ENCODE peak calls at places on chromosome 4, in four cellular contexts. One of them, this sample, is unnamed. For H3K27me3 and H3K36me3, the result is how much of the 10 kb centered on the place peaks cover.

GRCh38 chr4:122539861-122540465 is 80.9 kb downstream of the IL21 start:
- DNase-seq in stomach: no peak
- DNase-seq in ascending aorta: no peak
- DNase-seq in CD8-positive, alpha-beta T cell: no peak
- DNase-seq in this sample: peak

GRCh38 chr4:173399016-173399415 is at the start of gene SCRG1:
- DNase-seq in stomach: no peak
- DNase-seq in ascending aorta: no peak
- DNase-seq in CD8-positive, alpha-beta T cell: no peak
- DNase-seq in this sample: no peak

GRCh38 chr4:60723796-60724195 is 476.3 kb upstream of the ADGRL3 start:
- DNase-seq in ascending aorta: no peak
- DNase-seq in CD8-positive, alpha-beta T cell: no peak
- DNase-seq in stomach: no peak
- DNase-seq in this sample: no peak

GRCh38 chr4:101291198-101291597 is 56.1 kb downstream of the PPP3CA start:
- DNase-seq in stomach: no peak
- DNase-seq in ascending aorta: no peak
- DNase-seq in CD8-positive, alpha-beta T cell: no peak
- DNase-seq in this sample: no peak

GRCh38 chr4:74665346-74665745 is 129.0 kb downstream of the BTC start:
- DNase-seq in ascending aorta: no peak
- DNase-seq in CD8-positive, alpha-beta T cell: no peak
- DNase-seq in stomach: no peak
- DNase-seq in this sample: peak

GRCh38 chr4:174553828-174554227 is 31.5 kb upstream of the HPGD start:
- DNase-seq in ascending aorta: no peak
- DNase-seq in CD8-positive, alpha-beta T cell: no peak
- DNase-seq in stomach: no peak
- DNase-seq in this sample: peak

GRCh38 chr4:34733185-34733916 is 1511.0 kb downstream of the ARAP2 start:
- DNase-seq in CD8-positive, alpha-beta T cell: no peak
- DNase-seq in ascending aorta: no peak
- DNase-seq in stomach: no peak
- DNase-seq in this sample: no peak

GRCh38 chr4:144648042-144648441 is 2.1 kb downstream of the HHIP start:
- DNase-seq in ascending aorta: no peak
- DNase-seq in stomach: no peak
- DNase-seq in CD8-positive, alpha-beta T cell: no peak
- DNase-seq in this sample: no peak

DNA sequence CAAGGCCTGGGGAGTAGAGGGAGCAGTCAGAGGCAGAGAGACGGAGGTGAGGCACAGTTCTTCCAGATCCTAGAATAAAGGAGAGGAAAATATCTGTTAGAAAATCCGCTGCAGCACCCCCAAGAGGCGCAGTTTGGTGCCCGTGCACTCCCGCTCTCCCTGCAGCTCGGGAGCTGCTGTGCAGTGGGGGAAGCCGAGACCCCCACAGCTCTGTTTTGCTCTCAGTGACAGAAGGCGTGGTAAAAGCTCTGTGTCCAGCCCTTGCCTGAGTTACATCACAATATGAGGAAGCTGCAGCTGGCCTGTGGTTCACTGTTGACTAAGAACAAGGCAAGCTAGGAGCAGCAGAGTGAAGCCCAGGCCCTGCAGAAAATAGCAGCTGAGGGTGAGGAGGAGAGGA is 88.5 kb upstream of the ADRA2C start:
- DNase-seq in CD8-positive, alpha-beta T cell: no peak
- DNase-seq in ascending aorta: no peak
- DNase-seq in stomach: no peak
- DNase-seq in this sample: no peak
- H3K27me3 ChIP-seq in CD8-positive, alpha-beta T cell: under half
- H3K27me3 ChIP-seq in ascending aorta: under half
- H3K27me3 ChIP-seq in stomach: under half
- H3K27me3 ChIP-seq in this sample: under half

GRCh38 chr4:997375-998071 is 4.3 kb upstream of the SLC26A1 start:
- DNase-seq in stomach: no peak
- DNase-seq in ascending aorta: no peak
- DNase-seq in CD8-positive, alpha-beta T cell: no peak
- DNase-seq in this sample: no peak

GRCh38 chr4:996994-997374 is 3.8 kb upstream of the SLC26A1 start:
- DNase-seq in CD8-positive, alpha-beta T cell: no peak
- DNase-seq in stomach: no peak
- DNase-seq in ascending aorta: no peak
- DNase-seq in this sample: no peak

GRCh38 chr4:996030-996993 is 3.1 kb upstream of the SLC26A1 start:
- DNase-seq in CD8-positive, alpha-beta T cell: no peak
- DNase-seq in stomach: no peak
- DNase-seq in ascending aorta: no peak
- DNase-seq in this sample: no peak

GRCh38 chr4:993111-994029 is at the start of gene SLC26A1:
- DNase-seq in CD8-positive, alpha-beta T cell: no peak
- DNase-seq in stomach: peak
- DNase-seq in ascending aorta: no peak
- DNase-seq in this sample: no peak

GRCh38 chr4:995311-996026 is 2.3 kb upstream of the SLC26A1 start:
- DNase-seq in stomach: no peak
- DNase-seq in CD8-positive, alpha-beta T cell: no peak
- DNase-seq in ascending aorta: no peak
- DNase-seq in this sample: no peak
- TF ChIP-seq CTCF in stomach: no peak
- TF ChIP-seq CTCF in CD8-positive, alpha-beta T cell: no peak
- TF ChIP-seq CTCF in ascending aorta: no peak
- TF ChIP-seq CTCF in this sample: no peak

DNA sequence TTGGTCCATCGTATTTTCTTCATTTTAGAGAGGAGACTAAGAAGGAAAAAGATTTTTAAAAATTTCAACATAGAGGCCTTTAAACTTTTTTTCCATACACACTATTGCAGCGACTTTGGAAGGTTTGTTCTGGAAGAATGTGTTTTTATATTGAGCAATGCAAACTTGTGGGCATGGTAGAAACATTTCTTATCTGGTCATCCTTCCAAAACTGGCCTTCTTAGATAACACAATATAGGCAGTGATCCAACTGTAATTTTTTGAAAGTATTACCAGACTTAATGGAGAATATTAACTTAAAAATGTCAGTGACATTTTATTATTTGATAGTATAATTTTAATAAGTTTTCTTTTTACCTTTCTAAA is 25.6 kb downstream of the FHDC1 start:
- DNase-seq in stomach: no peak
- DNase-seq in ascending aorta: no peak
- DNase-seq in CD8-positive, alpha-beta T cell: no peak
- DNase-seq in this sample: no peak
- H3K36me3 ChIP-seq in stomach: under half
- H3K36me3 ChIP-seq in ascending aorta: under half
- H3K36me3 ChIP-seq in CD8-positive, alpha-beta T cell: under half
- H3K36me3 ChIP-seq in this sample: under half

DNA sequence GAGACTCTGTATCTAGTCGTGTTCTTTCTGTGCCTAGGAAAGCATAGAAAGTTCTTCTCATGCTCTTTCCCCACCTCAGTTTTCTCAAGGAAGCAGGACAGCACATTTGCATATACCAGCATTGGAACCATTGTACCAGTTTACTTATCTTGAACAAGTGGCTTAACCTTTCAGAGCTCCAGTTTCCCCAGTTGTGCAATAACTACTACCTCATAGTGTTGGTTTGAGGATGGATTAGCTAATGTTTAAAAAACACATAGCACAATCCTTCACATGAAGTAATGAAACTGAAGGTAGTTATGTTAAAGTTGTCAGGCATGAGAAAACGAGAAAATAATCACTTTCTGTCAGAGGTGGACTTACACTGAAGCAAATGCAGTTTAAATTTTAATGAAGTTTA is 92.2 kb upstream of the H2AZ1 start:
- DNase-seq in CD8-positive, alpha-beta T cell: no peak
- DNase-seq in stomach: no peak
- DNase-seq in ascending aorta: no peak
- DNase-seq in this sample: peak
- H3K27me3 ChIP-seq in CD8-positive, alpha-beta T cell: under half
- H3K27me3 ChIP-seq in stomach: under half
- H3K27me3 ChIP-seq in ascending aorta: under half
- H3K27me3 ChIP-seq in this sample: under half

DNA sequence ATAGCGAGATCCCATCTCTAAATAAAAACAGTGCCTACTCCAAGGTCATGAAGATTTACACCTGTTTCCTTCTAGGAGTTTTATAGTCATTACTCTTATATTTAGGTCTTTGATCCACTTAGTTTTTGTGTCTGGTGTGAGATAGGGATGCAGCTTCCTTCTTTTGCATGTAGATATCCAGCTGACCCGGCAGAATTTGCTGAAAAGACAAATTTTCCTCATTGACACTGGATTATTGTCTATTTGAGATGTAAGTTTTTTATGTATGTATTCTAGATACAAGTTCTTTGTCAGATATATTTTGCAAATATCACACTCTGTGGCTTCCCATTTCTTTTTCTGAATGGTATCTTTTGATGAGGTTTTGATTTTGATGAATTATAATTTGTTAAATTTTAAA is 85.4 kb downstream of the RFC1 start:
- DNase-seq in stomach: no peak
- DNase-seq in CD8-positive, alpha-beta T cell: no peak
- DNase-seq in ascending aorta: no peak
- DNase-seq in this sample: no peak
- TF ChIP-seq CTCF in stomach: no peak
- TF ChIP-seq CTCF in CD8-positive, alpha-beta T cell: no peak
- TF ChIP-seq CTCF in ascending aorta: no peak
- TF ChIP-seq CTCF in this sample: no peak

DNA sequence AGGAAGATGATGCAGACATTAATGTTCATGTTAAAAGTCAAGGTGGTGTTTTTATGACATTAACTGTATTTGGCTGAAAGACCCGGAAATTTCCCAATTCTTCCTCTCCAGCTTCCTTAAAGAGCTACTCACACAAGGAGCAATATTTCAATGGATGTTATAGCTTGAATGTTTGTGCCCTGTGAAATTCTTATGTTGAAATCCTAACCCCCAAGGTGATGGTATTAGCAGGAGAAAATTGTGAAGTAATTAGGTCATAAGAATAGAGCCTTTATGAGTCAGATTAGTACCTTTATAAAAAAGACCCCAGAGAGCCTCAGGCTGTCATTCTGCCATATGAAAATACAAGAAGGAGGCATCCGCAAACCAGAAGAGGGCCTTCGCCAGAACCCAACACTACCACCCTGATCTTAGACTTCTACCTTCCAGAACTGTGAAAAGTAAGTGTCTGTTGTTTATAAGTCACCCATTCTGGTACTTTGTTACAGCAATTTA is 3.6 kb downstream of the TLR1 start:
- DNase-seq in CD8-positive, alpha-beta T cell: no peak
- DNase-seq in stomach: no peak
- DNase-seq in ascending aorta: no peak
- DNase-seq in this sample: peak
- H3K36me3 ChIP-seq in CD8-positive, alpha-beta T cell: under half
- H3K36me3 ChIP-seq in stomach: under half
- H3K36me3 ChIP-seq in ascending aorta: under half
- H3K36me3 ChIP-seq in this sample: under half

GRCh38 chr4:5891563-5892320 is 1.1 kb downstream of the CRMP1 start:
- DNase-seq in CD8-positive, alpha-beta T cell: no peak
- DNase-seq in ascending aorta: no peak
- DNase-seq in stomach: no peak
- DNase-seq in this sample: no peak
- H3K27me3 ChIP-seq in CD8-positive, alpha-beta T cell: under half
- H3K27me3 ChIP-seq in ascending aorta: under half
- H3K27me3 ChIP-seq in stomach: under half
- H3K27me3 ChIP-seq in this sample: under half

DNA sequence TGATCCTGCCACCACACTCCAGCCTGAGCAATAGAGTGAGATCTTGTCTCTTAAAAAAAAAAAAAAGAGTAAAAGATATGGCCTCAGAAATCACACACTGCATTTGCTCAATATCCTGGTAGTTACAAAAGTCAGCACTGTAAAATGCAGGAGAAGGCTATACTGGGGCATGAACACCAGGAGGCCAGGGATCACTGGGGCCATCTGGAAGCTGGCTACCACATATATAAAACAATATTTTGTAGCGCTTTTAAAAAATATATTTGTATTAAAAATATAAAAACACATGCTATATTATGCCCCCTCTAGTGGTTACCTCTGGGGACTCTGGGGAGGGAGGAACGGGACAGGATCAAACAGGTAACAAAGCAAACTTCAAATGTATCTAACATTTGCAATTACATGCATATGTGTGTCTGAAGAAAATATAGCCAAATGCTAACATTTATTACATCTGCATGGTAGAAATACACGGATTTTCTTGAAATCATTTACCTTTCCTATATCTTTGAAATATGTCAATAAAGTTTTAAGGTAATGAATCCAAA is 4.0 kb downstream of the C4orf46 start:
- DNase-seq in stomach: no peak
- DNase-seq in ascending aorta: no peak
- DNase-seq in CD8-positive, alpha-beta T cell: no peak
- DNase-seq in this sample: peak
- TF ChIP-seq CTCF in stomach: no peak
- TF ChIP-seq CTCF in ascending aorta: peak
- TF ChIP-seq CTCF in CD8-positive, alpha-beta T cell: peak
- TF ChIP-seq CTCF in this sample: peak